ENCODE peak calls at places on chromosome 18, in six cellular contexts. U, O, G, S, C and B are unnamed samples.

GRCh38 chr18:46155652-46156051 is 51.5 kb downstream of the HAUS1 start:
- DNase-seq in G (peak; percentile 30), S (no peak), C (peak; percentile 93), O (no peak), U (no peak), B (peak; percentile 55)

GRCh38 chr18:12010187-12010802 is 29.0 kb downstream of the IMPA2 start:
- DNase-seq in O (no peak), U (peak; percentile 34), G (no peak), C (no peak), S (peak; percentile 74), B (no peak)

GRCh38 chr18:56715121-56715520 is 64.0 kb downstream of the WDR7 start:
- DNase-seq in C (no peak), U (no peak), O (no peak), G (no peak), S (no peak), B (no peak)

GRCh38 chr18:49976810-49977209 is 163.5 kb upstream of the ACAA2 start:
- DNase-seq in G (no peak), C (no peak), U (no peak), O (no peak), S (peak; percentile 79), B (no peak)

GRCh38 chr18:68769423-68769822 is 28.5 kb upstream of the CCDC102B start:
- DNase-seq in S (no peak), U (no peak), G (no peak), O (no peak), C (no peak), B (no peak)

GRCh38 chr18:36522503-36522902 is 225.0 kb downstream of the FHOD3 start:
- DNase-seq in O (no peak), S (no peak), U (peak; percentile 46), G (no peak), C (no peak), B (no peak)

GRCh38 chr18:13183790-13184189 is 34.8 kb upstream of the LDLRAD4 start:
- DNase-seq in O (no peak), C (no peak), G (no peak), U (no peak), S (peak; percentile 42), B (no peak)

GRCh38 chr18:7608174-7608550 is 41.0 kb downstream of the PTPRM start:
- DNase-seq in G (no peak), O (no peak), U (no peak), C (no peak), S (no peak), B (no peak)

GRCh38 chr18:51520676-51521180 is 323.2 kb upstream of the MEX3C start:
- DNase-seq in U (no peak), G (peak; percentile 48), C (peak; percentile 44), S (no peak), O (no peak), B (peak; percentile 8)

GRCh38 chr18:8800041-8800441 is 94.7 kb downstream of the MTCL1 start:
- DNase-seq in G (no peak), C (no peak), U (peak; percentile 20), O (no peak), S (no peak), B (no peak)

GRCh38 chr18:33746261-33746660 is 168.2 kb downstream of the ASXL3 start:
- DNase-seq in S (no peak), G (no peak), U (no peak), O (no peak), C (no peak), B (no peak)

GRCh38 chr18:10928971-10929373 is 220.4 kb downstream of the PIEZO2 start:
- DNase-seq in C (no peak), O (no peak), U (no peak), S (no peak), G (no peak), B (no peak)

GRCh38 chr18:3722662-3723433 is 272.9 kb downstream of the TGIF1 start:
- DNase-seq in G (no peak), C (no peak), O (no peak), U (no peak), S (no peak), B (no peak)

GRCh38 chr18:59057969-59058368 is 81.7 kb upstream of the SEC11C start:
- DNase-seq in C (no peak), O (no peak), S (peak; percentile 49), G (no peak), U (no peak), B (no peak)

GRCh38 chr18:61209802-61210201 is 123.4 kb upstream of the CDH20 start:
- DNase-seq in U (no peak), O (no peak), G (no peak), C (no peak), S (no peak), B (no peak)